ENCODE peak calls at places on chromosomes 13 and 19, in four cellular contexts. P is aorta, T is mammary epithelial cell, K is neural progenitor cell. Y is an unnamed sample.

GRCh38 chr13:26400545-26400944 is 146.6 kb downstream of the CDK8 start:
- DNase-seq in P (no peak), K (no peak), T (no peak), Y (no peak)

GRCh38 chr13:90826688-90827087 is 520.8 kb upstream of the MIR17HG start:
- DNase-seq in P (no peak), T (no peak), K (no peak), Y (no peak)

GRCh38 chr13:57824121-57824520 is 192.6 kb downstream of the PCDH17 start:
- DNase-seq in K (no peak), T (no peak), P (no peak), Y (no peak)

GRCh38 chr19:17755977-17756670 is 4.8 kb downstream of the FCHO1 start:
- DNase-seq in T (no peak), K (peak; percentile 94), P (no peak), Y (no peak)

GRCh38 chr13:112986470-112986869 is 17.5 kb downstream of the MCF2L start:
- DNase-seq in P (no peak), T (no peak), K (no peak), Y (no peak)

GRCh38 chr13:99894835-99895427 is 76.6 kb downstream of the ZIC5 start:
- DNase-seq in P (no peak), K (peak; percentile 39), T (no peak), Y (no peak)

GRCh38 chr13:24007979-24008620 is 110.8 kb upstream of the C1QTNF9B start:
- DNase-seq in T (no peak), K (no peak), P (no peak), Y (no peak)

GRCh38 chr13:111281751-111282311 is 38.6 kb upstream of the TEX29 start:
- DNase-seq in K (no peak), T (no peak), P (no peak), Y (no peak)

GRCh38 chr13:112473818-112474217 is 97.7 kb downstream of the SPACA7 start:
- DNase-seq in P (no peak), T (no peak), K (no peak), Y (no peak)

GRCh38 chr19:12872941-12873890 is 8.0 kb downstream of the DNASE2 start:
- DNase-seq in P (no peak), K (peak; percentile 21), T (peak; percentile 75), Y (peak; percentile 59)

GRCh38 chr19:4624733-4625362 is 14.5 kb upstream of the TNFAIP8L1 start:
- DNase-seq in K (peak; percentile 61), P (no peak), T (peak; percentile 37), Y (no peak)

GRCh38 chr13:49444517-49445395 is 682 bp downstream of the SETDB2 start:
- DNase-seq in T (peak; percentile 52), P (no peak), K (peak; percentile 57), Y (peak; percentile 49)

GRCh38 chr19:38003427-38004099 is 96.6 kb downstream of the SIPA1L3 start:
- DNase-seq in P (peak; percentile 89), K (peak; percentile 85), T (peak; percentile 87), Y (no peak)

GRCh38 chr13:108220042-108220441 is 1.9 kb downstream of the ABHD13 start:
- DNase-seq in K (no peak), P (no peak), T (peak; percentile 73), Y (no peak)

GRCh38 chr19:3725640-3726310 is 17.6 kb downstream of the TJP3 start:
- DNase-seq in P (no peak), K (peak; percentile 82), T (no peak), Y (no peak)

GRCh38 chr13:47298506-47298905 is 401.7 kb upstream of the HTR2A start:
- DNase-seq in P (no peak), T (peak; percentile 58), K (no peak), Y (no peak)

GRCh38 chr19:1851581-1852293 is 3.5 kb upstream of the REXO1 start:
- DNase-seq in P (no peak), T (no peak), K (no peak), Y (peak; percentile 82)

GRCh38 chr19:55500368-55500952 is 12.2 kb downstream of the SSC5D start:
- DNase-seq in P (no peak), K (no peak), T (no peak), Y (no peak)

GRCh38 chr13:99041788-99042187 is 63.9 kb upstream of the DOCK9 start:
- DNase-seq in T (no peak), P (no peak), K (no peak), Y (no peak)

GRCh38 chr19:29873024-29873800 is 61.4 kb downstream of the CCNE1 start:
- DNase-seq in K (peak; percentile 86), T (no peak), P (peak; percentile 87), Y (peak; percentile 63)

GRCh38 chr19:58572818-58573657 is at the start of gene MZF1:
- DNase-seq in P (peak; percentile 100), K (peak; percentile 100), T (peak; percentile 100), Y (peak; percentile 100)

GRCh38 chr13:108917581-108917980 is 288.2 kb downstream of the MYO16 start:
- DNase-seq in K (no peak), P (no peak), T (no peak), Y (no peak)

GRCh38 chr13:44955421-44955820 is 33.9 kb downstream of the NUFIP1 start:
- DNase-seq in P (no peak), T (no peak), K (peak; percentile 8), Y (no peak)

GRCh38 chr13:27924529-27925141 is 4.8 kb downstream of the PDX1 start:
- DNase-seq in K (peak; percentile 42), T (no peak), P (no peak), Y (no peak)

GRCh38 chr13:98540476-98540875 is 36.4 kb downstream of the STK24 start:
- DNase-seq in K (no peak), T (no peak), P (no peak), Y (no peak)

GRCh38 chr19:16851031-16851712 is 22.0 kb downstream of the SIN3B start:
- DNase-seq in T (no peak), P (no peak), K (no peak), Y (no peak)

GRCh38 chr19:5615756-5616327 is 6.7 kb downstream of the SAFB2 start:
- DNase-seq in K (no peak), T (no peak), P (no peak), Y (no peak)

DNA sequence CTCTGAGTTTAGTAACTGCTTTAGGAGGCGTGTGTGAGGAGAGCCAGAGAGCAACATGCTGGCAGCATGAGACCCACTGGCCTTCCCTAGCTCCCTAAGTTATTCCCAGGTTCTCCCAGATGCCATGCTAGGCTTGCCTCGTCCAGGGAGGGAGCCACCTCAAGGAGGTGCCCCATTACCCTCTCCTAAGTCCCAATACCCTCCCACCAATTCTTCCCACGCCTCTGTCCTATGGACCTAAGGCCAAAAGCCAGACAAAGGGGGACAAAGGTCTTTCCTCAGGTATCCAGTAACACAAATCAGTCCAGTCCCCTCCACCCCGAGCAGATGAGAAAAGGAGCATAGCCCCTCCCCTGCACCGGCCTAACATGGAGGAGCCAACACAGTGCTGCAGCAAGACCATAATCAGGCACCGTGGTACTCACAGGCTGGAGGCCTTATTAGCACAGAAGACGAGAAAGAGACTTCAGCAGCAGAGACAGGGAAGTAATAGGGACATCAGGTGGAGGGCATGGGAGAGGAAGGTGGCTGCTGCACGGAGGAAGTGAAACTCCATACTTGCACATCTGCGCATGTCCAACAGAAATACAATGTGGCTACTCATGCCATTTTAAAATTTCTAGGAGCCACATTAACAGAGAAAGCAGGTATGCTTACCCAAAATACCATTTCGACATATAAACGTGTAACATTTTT is 46.3 kb downstream of the BRD4 start:
- DNase-seq in P (peak; percentile 31), T (no peak), K (peak; percentile 32), Y (no peak)
- H3K4me1 ChIP-seq in P (peaks cover 13% of the 10 kb centered on the region), T (peaks cover 57% of the 10 kb centered on the region), K (peaks cover 60% of the 10 kb centered on the region), Y (peaks cover 92% of the 10 kb centered on the region)

DNA sequence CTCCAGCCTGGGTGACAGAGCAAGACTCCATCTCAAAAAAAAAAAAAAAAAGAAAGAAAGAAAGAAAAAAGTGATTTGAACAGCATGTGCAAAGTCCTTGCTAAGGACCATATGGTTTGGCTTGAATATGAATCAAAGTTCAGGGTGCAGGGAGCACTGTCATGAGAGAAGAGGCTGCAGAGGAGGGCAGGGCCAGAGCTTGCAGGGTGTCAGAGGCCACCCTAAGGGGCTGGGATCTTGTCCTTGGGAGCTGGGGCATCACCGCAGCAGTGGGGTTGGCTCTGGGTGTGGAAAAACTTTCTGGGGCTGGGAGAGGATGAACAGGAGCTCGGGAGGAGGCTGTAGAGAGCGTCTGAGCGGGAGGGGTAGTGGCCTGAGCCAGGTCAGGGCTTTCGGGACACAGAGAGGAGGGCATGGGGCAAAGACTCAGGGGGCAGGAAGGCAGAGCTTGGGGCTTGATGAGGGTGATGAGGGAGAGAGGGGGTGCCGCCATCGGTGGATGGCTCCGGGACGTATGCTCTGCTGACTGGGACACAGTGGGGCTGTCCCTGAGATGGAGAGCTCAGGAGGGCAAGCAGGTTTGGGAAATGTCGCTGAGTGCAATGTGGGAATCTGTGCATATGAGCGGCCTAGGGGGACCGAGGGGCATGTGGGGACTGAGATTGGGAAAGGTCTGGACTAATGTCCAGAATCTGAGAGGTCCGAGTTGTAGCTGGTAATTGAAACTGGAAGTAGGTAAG is 3.0 kb downstream of the TRPM4 start:
- DNase-seq in K (no peak), P (peak; percentile 51), T (no peak), Y (no peak)
- H3K27me3 ChIP-seq in K (peaks cover 14% of the 10 kb centered on the region), P (no peaks in the 10 kb centered on the region), T (no peaks in the 10 kb centered on the region), Y (no peaks in the 10 kb centered on the region)

GRCh38 chr13:80054806-80055205 is 286.1 kb downstream of the SPRY2 start:
- DNase-seq in T (peak; percentile 44), P (no peak), K (no peak), Y (no peak)
- H3K4me3 ChIP-seq in T (no peak overlapping the region), P (no peak overlapping the region), K (no peak overlapping the region), Y (no peak overlapping the region)

DNA sequence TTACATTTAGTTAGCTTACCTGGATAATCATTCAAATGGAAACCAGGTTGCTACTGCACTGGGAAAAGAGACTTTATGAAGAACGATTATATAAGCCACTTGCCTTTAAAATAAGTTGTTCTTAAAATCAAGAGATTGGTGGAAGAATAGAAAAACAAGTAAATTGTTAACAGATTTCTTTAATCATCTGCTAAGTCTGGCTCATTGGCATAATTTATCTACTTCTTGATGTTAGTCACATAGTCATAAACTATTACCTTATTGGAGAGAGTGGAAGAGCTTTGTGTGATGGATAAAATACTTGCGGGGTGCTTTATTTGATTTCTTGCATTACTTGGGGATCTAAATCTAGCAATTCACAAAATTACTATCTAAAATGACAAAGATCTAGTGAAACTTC is 6.8 kb downstream of the LSM14A start:
- DNase-seq in T (no peak), K (no peak), P (no peak), Y (no peak)
- H3K4me1 ChIP-seq in T (peaks cover 17% of the 10 kb centered on the region), K (peaks cover 28% of the 10 kb centered on the region), P (peaks cover 2% of the 10 kb centered on the region), Y (peaks cover 62% of the 10 kb centered on the region)

DNA sequence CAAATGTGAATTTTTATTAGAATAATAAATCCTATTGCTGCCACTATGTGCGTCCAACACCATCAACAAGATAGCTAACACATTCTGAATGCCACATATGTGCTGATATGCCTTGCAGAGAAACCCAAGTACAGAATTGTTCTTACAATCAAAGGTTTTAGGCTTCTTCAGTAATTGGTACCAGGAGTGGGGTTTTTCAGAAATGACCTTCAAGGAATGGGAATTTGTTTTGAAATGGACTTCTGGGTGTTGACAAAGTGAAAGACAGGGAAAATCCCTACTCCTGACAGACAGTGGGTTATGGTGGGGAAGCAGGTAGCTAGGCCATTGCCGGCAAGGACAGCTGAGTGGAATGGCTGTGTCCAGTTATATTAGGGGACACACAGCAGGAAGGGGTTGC is 5.7 kb downstream of the SYT3 start:
- DNase-seq in K (no peak), P (no peak), T (no peak), Y (no peak)
- H3K27me3 ChIP-seq in K (peaks cover 28% of the 10 kb centered on the region), P (peaks cover 1% of the 10 kb centered on the region), T (peaks cover 2% of the 10 kb centered on the region), Y (no peaks in the 10 kb centered on the region)

Y was measured in naive thymus-derived CD4-positive, alpha-beta T cell.